ENCODE peak calls at places on chromosomes 3 and 15, in seven cellular contexts. N is SK-N-SH, W is HCT116, A is H1, P is K562, C is HepG2, J is GM12878. T is an unnamed sample.

GRCh38 chr3:101861212-101861977 is 12.1 kb downstream of the NFKBIZ start:
- DNase-seq in N (no peak), W (no peak), A (no peak), P (no peak), C (no peak), J (no peak), T (no peak)

GRCh38 chr15:50819344-50819743 is 53.8 kb upstream of the SPPL2A start:
- DNase-seq in N (no peak), W (no peak), A (no peak), P (no peak), C (no peak), J (no peak), T (no peak)

GRCh38 chr15:65409284-65409631 is 13.5 kb downstream of the IGDCC4 start:
- DNase-seq in N (no peak), W (no peak), A (no peak), P (peak), C (peak), J (no peak), T (no peak)

GRCh38 chr15:62899090-62899493 is 143.5 kb upstream of the TPM1 start:
- DNase-seq in N (no peak), W (no peak), A (no peak), P (no peak), C (peak), J (no peak), T (peak)

GRCh38 chr3:41688595-41689380 is 273.1 kb downstream of the ULK4 start:
- DNase-seq in N (no peak), W (no peak), A (no peak), P (no peak), C (peak), J (no peak), T (no peak)

GRCh38 chr3:54826255-54826691 is 101.6 kb downstream of the LRTM1 start:
- DNase-seq in N (no peak), W (no peak), A (no peak), P (no peak), C (no peak), J (no peak), T (no peak)

GRCh38 chr3:120145498-120146285 is 51.4 kb upstream of the GSK3B start:
- DNase-seq in N (no peak), W (peak), A (no peak), P (no peak), C (no peak), J (no peak), T (no peak)

GRCh38 chr3:188326968-188327367 is 173.0 kb downstream of the LPP start:
- DNase-seq in N (no peak), W (no peak), A (no peak), P (no peak), C (no peak), J (no peak), T (no peak)

GRCh38 chr3:43959498-43960447 is 269.0 kb downstream of the ABHD5 start:
- DNase-seq in N (no peak), W (no peak), A (no peak), P (no peak), C (no peak), J (no peak), T (no peak)

GRCh38 chr3:187197255-187197654 is at the start of gene RTP1:
- DNase-seq in N (peak), W (no peak), A (no peak), P (no peak), C (no peak), J (no peak), T (no peak)

GRCh38 chr15:56734013-56734625 is 810 bp upstream of the ZNF280D start:
- DNase-seq in N (no peak), W (no peak), A (no peak), P (peak), C (no peak), J (no peak), T (peak)

GRCh38 chr3:38002291-38002876 is 11.8 kb downstream of the VILL start:
- DNase-seq in N (no peak), W (no peak), A (no peak), P (no peak), C (no peak), J (no peak), T (no peak)

GRCh38 chr3:143633816-143634215 is 214.5 kb downstream of the SLC9A9 start:
- DNase-seq in N (no peak), W (no peak), A (no peak), P (no peak), C (no peak), J (no peak), T (no peak)

GRCh38 chr3:64684715-64685261 is 3.0 kb downstream of the ADAMTS9 start:
- DNase-seq in N (peak), W (no peak), A (peak), P (no peak), C (no peak), J (no peak), T (no peak)

GRCh38 chr3:40042752-40043443 is 233.5 kb downstream of the MYRIP start:
- DNase-seq in N (no peak), W (no peak), A (no peak), P (no peak), C (no peak), J (no peak), T (peak)

GRCh38 chr15:96328101-96328958 is 2.2 kb upstream of the NR2F2 start:
- DNase-seq in N (no peak), W (no peak), A (no peak), P (no peak), C (no peak), J (no peak), T (no peak)

GRCh38 chr3:146382386-146382785 is 87.0 kb downstream of the PLSCR2 start:
- DNase-seq in N (no peak), W (peak), A (no peak), P (no peak), C (peak), J (no peak), T (peak)

GRCh38 chr15:83854950-83855707 is 201.2 kb downstream of the ADAMTSL3 start:
- DNase-seq in N (no peak), W (no peak), A (no peak), P (no peak), C (no peak), J (no peak), T (no peak)

GRCh38 chr15:78065284-78065872 is 12.1 kb downstream of the TBC1D2B start:
- DNase-seq in N (no peak), W (no peak), A (no peak), P (no peak), C (peak), J (no peak), T (peak)

GRCh38 chr15:67828379-67828968 is 3.2 kb downstream of the SKOR1 start:
- DNase-seq in N (no peak), W (no peak), A (no peak), P (no peak), C (no peak), J (no peak), T (no peak)

GRCh38 chr3:15297592-15298350 is 34.6 kb downstream of the SH3BP5 start:
- DNase-seq in N (no peak), W (no peak), A (no peak), P (peak), C (no peak), J (no peak), T (no peak)

GRCh38 chr3:85193565-85193964 is 234.8 kb downstream of the CADM2 start:
- DNase-seq in N (no peak), W (no peak), A (no peak), P (no peak), C (no peak), J (no peak), T (peak)

GRCh38 chr15:31177936-31178335 is 76.4 kb upstream of the TRPM1 start:
- DNase-seq in N (no peak), W (no peak), A (no peak), P (no peak), C (no peak), J (no peak), T (no peak)

GRCh38 chr3:143170043-143170442 is 50.5 kb downstream of the CHST2 start:
- DNase-seq in N (no peak), W (no peak), A (no peak), P (no peak), C (no peak), J (no peak), T (no peak)

GRCh38 chr3:167735233-167736107 is at the start of gene SERPINI1:
- DNase-seq in N (peak), W (peak), A (peak), P (peak), C (peak), J (peak), T (peak)

GRCh38 chr3:122665226-122665786 is 15.3 kb upstream of the PARP14 start:
- DNase-seq in N (peak), W (no peak), A (no peak), P (no peak), C (no peak), J (no peak), T (no peak)

GRCh38 chr3:11803977-11804903 is 42.4 kb downstream of the TAMM41 start:
- DNase-seq in N (peak), W (peak), A (no peak), P (peak), C (peak), J (no peak), T (peak)

GRCh38 chr3:59660852-59661624 is 611.2 kb upstream of the CFAP20DC start:
- DNase-seq in N (no peak), W (no peak), A (no peak), P (no peak), C (no peak), J (no peak), T (peak)

GRCh38 chr3:58487140-58487886 is 4.6 kb upstream of the KCTD6 start:
- DNase-seq in N (no peak), W (peak), A (no peak), P (peak), C (no peak), J (no peak), T (no peak)

GRCh38 chr3:16474920-16475319 is 38.6 kb downstream of the RFTN1 start:
- DNase-seq in N (no peak), W (no peak), A (no peak), P (no peak), C (no peak), J (no peak), T (no peak)

GRCh38 chr3:194754091-194754490 is 68.4 kb downstream of the FAM43A start:
- DNase-seq in N (no peak), W (no peak), A (no peak), P (no peak), C (no peak), J (no peak), T (no peak)

GRCh38 chr15:92901053-92901761 is 1.1 kb downstream of the CHD2 start:
- DNase-seq in N (no peak), W (no peak), A (no peak), P (no peak), C (no peak), J (no peak), T (no peak)

GRCh38 chr3:197495999-197496745 is 59.6 kb downstream of the BDH1 start:
- DNase-seq in N (no peak), W (no peak), A (no peak), P (no peak), C (no peak), J (no peak), T (no peak)

GRCh38 chr3:25895443-25895842 is 105.6 kb downstream of the OXSM start:
- DNase-seq in N (no peak), W (no peak), A (no peak), P (no peak), C (no peak), J (no peak), T (no peak)

GRCh38 chr15:63172376-63173115 is 15.3 kb upstream of the RPS27L start:
- DNase-seq in N (no peak), W (no peak), A (peak), P (no peak), C (no peak), J (no peak), T (no peak)

GRCh38 chr3:133412511-133413165 is 12.8 kb downstream of the BFSP2 start:
- DNase-seq in N (no peak), W (no peak), A (no peak), P (no peak), C (no peak), J (no peak), T (peak)

GRCh38 chr3:10468611-10469354 is 36.6 kb downstream of the ATP2B2 start:
- DNase-seq in N (peak), W (no peak), A (no peak), P (no peak), C (no peak), J (no peak), T (no peak)

GRCh38 chr3:9598783-9599387 is 45.3 kb upstream of the LHFPL4 start:
- DNase-seq in N (no peak), W (no peak), A (no peak), P (no peak), C (no peak), J (no peak), T (no peak)

GRCh38 chr3:43497905-43498365 is 123.9 kb downstream of the ANO10 start:
- DNase-seq in N (no peak), W (no peak), A (no peak), P (no peak), C (no peak), J (no peak), T (no peak)

GRCh38 chr3:15339786-15340215 is 7.4 kb upstream of the SH3BP5 start:
- DNase-seq in N (no peak), W (no peak), A (no peak), P (peak), C (no peak), J (no peak), T (no peak)

GRCh38 chr3:126087552-126088175 is 3.7 kb upstream of the SLC41A3 start:
- DNase-seq in N (no peak), W (no peak), A (no peak), P (no peak), C (no peak), J (no peak), T (no peak)
- TF ChIP-seq JUND in N (no peak), W (no peak), A (no peak), P (no peak), C (no peak), J (no peak), T (no peak)

GRCh38 chr15:100454148-100454547 is 74.6 kb downstream of the CERS3 start:
- DNase-seq in N (no peak), W (no peak), A (no peak), P (no peak), C (no peak), J (no peak), T (no peak)

GRCh38 chr15:100461049-100461448 is 67.7 kb downstream of the CERS3 start:
- DNase-seq in N (no peak), W (no peak), A (no peak), P (no peak), C (no peak), J (peak), T (no peak)

GRCh38 chr15:100457201-100457600 is 71.5 kb downstream of the CERS3 start:
- DNase-seq in N (no peak), W (no peak), A (no peak), P (no peak), C (no peak), J (no peak), T (peak)
- TF ChIP-seq JUND in N (no peak), W (no peak), A (no peak), P (no peak), C (no peak), J (no peak), T (no peak)

DNA sequence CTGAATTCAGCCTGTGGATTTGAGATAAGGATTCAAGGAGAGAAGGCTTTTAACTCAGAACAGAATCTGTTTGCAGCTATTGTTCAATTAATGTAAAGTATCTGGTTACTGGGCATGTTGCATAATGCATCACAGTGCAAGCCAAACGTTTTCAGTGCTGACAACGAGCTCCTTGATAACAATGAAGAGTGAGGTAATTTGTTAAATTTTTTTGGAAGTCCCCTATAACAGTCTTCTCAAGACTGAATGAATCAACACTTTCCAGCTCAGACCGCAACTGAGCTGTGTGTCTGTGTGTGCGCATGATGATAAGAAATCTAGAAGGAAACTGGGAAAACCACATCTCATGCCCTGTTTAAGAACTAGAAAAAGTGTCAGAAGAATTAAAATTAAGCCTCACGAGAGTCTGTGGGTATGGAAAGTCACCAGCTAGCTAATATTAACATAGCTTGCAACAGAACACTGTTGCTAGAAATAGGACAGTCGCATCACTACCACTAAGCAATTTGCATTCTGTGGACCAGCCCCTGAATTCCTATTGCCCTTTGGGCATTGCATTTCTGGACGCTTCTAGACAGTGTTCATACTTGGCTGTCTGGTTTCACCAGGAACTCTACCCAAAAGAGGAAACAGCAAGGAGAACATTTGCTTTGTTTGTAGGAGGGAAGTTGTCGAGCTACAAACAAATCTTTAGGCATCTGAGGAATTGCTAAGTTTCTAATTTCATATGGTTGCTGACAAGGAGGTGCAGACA is 43.7 kb upstream of the ATP2C1 start:
- DNase-seq in N (peak), W (no peak), A (no peak), P (peak), C (no peak), J (peak), T (peak)
- TF ChIP-seq JUND in N (no peak), W (no peak), A (no peak), P (peak), C (no peak), J (peak), T (no peak)

DNA sequence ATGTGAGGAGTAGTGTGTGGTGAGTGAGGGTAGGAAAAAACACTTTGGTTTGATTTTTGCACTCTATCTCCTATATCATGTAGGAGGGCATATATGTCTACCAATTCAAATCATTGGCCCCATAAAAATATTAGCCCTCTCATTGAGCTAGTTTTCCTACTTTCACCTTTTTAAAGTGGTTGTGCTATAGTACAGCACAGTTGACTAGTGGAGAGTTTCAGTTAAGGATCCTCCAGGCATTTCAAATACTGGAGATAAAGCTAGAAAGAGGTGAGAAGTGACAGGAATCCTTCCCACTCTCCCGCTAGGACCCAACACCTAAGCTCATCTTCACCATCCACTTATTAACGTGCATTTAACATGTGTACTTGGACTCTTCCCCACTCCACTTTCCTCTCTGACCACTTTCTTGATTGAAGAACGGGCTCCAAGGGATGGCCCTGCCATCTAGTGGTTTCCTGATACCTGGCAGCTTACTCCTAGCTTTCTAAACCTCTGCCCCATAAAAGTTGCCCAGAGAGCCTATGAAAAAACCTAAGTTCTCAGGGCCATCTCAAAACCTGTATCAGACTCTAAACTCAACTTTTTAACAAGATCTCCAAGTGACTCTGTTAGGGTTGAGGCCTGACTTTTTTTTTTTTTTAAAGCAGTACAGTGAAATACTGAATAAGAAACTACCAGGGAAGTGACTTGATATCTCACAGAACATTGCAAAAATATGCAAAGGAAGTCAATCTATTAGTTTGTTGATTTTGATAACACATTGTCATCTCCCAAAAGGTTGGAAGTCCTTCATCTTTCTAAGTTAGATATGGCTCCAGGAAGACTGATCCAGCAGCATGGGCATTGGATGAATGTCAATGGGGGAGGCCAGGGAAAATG is 17.9 kb downstream of the IL12A start:
- DNase-seq in N (peak), W (peak), A (no peak), P (peak), C (peak), J (no peak), T (peak)
- TF ChIP-seq JUND in N (no peak), W (no peak), A (no peak), P (no peak), C (no peak), J (no peak), T (no peak)

DNA sequence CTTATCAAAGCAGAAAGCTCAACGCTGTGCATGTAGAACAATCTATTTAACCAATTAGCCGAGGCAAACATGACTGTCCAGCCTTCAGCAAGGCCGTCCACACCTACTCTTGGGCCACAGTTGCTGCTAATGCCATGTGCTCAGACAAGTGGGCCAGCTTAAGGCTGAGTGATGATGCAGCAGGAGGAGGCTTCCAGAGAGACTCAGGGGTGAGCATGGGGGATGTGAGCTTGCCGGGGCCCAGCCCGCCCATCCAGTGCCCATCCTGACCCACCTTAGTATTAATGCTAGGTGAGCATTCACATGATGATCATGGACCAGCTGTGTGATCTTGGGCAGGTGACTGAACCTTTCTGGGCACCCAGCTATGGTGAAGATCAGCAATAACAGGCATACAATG is 150.1 kb downstream of the TPRA1 start:
- DNase-seq in N (no peak), W (no peak), A (no peak), P (no peak), C (no peak), J (no peak), T (no peak)
- TF ChIP-seq JUND in N (no peak), W (no peak), A (no peak), P (no peak), C (no peak), J (no peak), T (no peak)

T was measured in T47D.